ENCODE peak calls at places on chromosomes 3 and 15, in six cellular contexts. E is choroid plexus epithelial cell; T is keratinocyte; A is CD8-positive, alpha-beta T cell; Q is tibial nerve; K is astrocyte of the spinal cord. W is an unnamed sample.

GRCh38 chr3:129195731-129196256 is 12.1 kb upstream of the CNBP start:
- DNase-seq in T (no peak), A (no peak), K (peak), E (peak), Q (no peak), W (no peak)

GRCh38 chr15:33586791-33587697 is 276.3 kb downstream of the RYR3 start:
- DNase-seq in T (no peak), Q (no peak), A (no peak), E (no peak), K (no peak), W (no peak)

GRCh38 chr15:78906310-78906608 is 33.6 kb downstream of the MORF4L1 start:
- DNase-seq in Q (no peak), A (no peak), K (peak), T (no peak), E (peak), W (no peak)

GRCh38 chr15:67838789-67839332 is 984 bp downstream of the RNU6-1 start:
- DNase-seq in A (no peak), K (peak), Q (no peak), E (peak), T (no peak), W (no peak)

GRCh38 chr3:69306239-69307185 is 79.4 kb downstream of the FRMD4B start:
- DNase-seq in Q (peak), E (peak), T (peak), A (peak), K (peak), W (peak)

GRCh38 chr3:9405756-9406155 is 8.3 kb downstream of the SETD5 start:
- DNase-seq in K (no peak), Q (no peak), A (no peak), E (no peak), T (no peak), W (no peak)

GRCh38 chr3:22236490-22237271 is 485.7 kb upstream of the ZNF385D start:
- DNase-seq in T (no peak), K (peak), A (no peak), E (peak), Q (no peak), W (no peak)

GRCh38 chr15:80929689-80930088 is 59.9 kb downstream of the MESD start:
- DNase-seq in E (no peak), T (no peak), A (no peak), Q (no peak), K (peak), W (no peak)

GRCh38 chr3:42518800-42519567 is 16.5 kb downstream of the VIPR1 start:
- DNase-seq in K (no peak), E (no peak), A (peak), Q (no peak), T (no peak), W (no peak)

GRCh38 chr15:101277943-101278564 is 769 bp upstream of the SELENOS start:
- DNase-seq in T (no peak), A (no peak), K (no peak), E (no peak), Q (no peak), W (no peak)

GRCh38 chr15:101273534-101273933 is 3.8 kb downstream of the SELENOS start:
- DNase-seq in K (no peak), T (no peak), E (no peak), A (no peak), Q (no peak), W (no peak)

GRCh38 chr15:101277038-101277822 is at the start of gene SELENOS:
- DNase-seq in E (peak), K (peak), Q (peak), A (peak), T (no peak), W (peak)

GRCh38 chr15:101275018-101275417 is 2.3 kb downstream of the SELENOS start:
- DNase-seq in E (no peak), A (no peak), Q (no peak), K (no peak), T (no peak), W (no peak)

GRCh38 chr15:101276501-101277037 is 716 bp downstream of the SELENOS start:
- DNase-seq in E (peak), T (no peak), K (peak), Q (no peak), A (no peak), W (no peak)
- TF ChIP-seq CTCF in E (peak), T (peak), K (peak), Q (peak), A (no peak), W (peak)

GRCh38 chr3:196947136-196947859 is 5.0 kb upstream of the NCBP2 start:
- DNase-seq in K (no peak), T (no peak), Q (no peak), A (no peak), E (no peak), W (no peak)

GRCh38 chr3:196949750-196950149 is 7.4 kb upstream of the NCBP2 start:
- DNase-seq in T (no peak), K (no peak), E (no peak), A (no peak), Q (no peak), W (no peak)

GRCh38 chr3:196951371-196951770 is 9.0 kb upstream of the NCBP2 start:
- DNase-seq in Q (no peak), A (no peak), K (no peak), T (no peak), E (no peak), W (no peak)

GRCh38 chr3:196947860-196948441 is 5.6 kb upstream of the NCBP2 start:
- DNase-seq in A (no peak), T (no peak), Q (no peak), K (no peak), E (no peak), W (no peak)

DNA sequence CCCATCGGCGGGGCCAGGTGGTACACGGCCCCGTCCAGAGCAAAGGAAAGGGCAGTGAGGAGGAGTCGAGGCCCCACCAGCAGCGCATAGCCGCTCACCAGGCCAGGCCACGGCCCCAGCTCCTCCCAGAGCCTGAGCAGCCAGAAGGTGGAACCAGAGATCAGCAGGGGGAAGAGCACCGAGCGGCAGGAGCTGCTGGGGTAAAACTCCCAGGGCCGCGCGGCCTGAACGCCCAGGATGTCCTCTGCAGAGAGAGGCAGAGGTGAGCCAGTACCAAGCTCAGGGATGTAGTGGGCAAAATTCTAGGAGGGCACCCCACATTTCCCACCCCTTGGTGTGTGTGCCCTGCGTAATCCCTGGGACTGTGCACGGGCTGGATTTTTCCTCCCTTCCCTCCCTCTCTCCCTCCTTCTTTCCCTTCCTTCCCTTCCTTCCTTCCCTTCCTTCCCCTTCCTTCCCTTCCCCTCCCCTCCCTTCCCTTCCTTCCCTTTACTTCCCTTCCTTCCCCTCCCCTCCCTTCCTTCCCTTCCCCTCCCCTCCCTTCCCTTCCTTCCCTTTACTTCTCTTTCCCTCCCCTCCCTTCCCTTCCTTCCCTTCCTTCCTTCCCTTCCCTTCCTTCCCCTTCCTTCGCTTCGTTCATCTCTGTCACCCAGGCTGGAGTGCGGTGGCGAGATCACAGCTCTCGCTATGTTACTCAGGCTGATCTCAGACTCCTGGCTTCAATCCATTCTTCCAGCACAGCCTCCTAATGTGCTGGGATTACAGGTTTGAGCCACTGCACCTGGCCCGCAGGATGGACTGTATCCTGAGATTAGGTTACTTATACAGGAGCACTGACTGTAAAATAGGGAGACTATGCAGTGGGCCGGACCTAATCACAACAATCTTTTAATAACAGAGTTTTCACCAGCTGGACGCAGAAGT is 6.4 kb upstream of the NCBP2 start:
- DNase-seq in T (no peak), Q (no peak), K (no peak), A (no peak), E (peak), W (no peak)
- TF ChIP-seq CTCF in T (no peak), Q (no peak), K (peak), A (no peak), E (peak), W (no peak)

GRCh38 chr15:50840520-50840919 is 68.0 kb upstream of the AP4E1 start:
- DNase-seq in T (no peak), Q (no peak), A (no peak), E (no peak), K (no peak), W (no peak)
- TF ChIP-seq CTCF in T (no peak), Q (no peak), A (no peak), E (no peak), K (no peak), W (no peak)

DNA sequence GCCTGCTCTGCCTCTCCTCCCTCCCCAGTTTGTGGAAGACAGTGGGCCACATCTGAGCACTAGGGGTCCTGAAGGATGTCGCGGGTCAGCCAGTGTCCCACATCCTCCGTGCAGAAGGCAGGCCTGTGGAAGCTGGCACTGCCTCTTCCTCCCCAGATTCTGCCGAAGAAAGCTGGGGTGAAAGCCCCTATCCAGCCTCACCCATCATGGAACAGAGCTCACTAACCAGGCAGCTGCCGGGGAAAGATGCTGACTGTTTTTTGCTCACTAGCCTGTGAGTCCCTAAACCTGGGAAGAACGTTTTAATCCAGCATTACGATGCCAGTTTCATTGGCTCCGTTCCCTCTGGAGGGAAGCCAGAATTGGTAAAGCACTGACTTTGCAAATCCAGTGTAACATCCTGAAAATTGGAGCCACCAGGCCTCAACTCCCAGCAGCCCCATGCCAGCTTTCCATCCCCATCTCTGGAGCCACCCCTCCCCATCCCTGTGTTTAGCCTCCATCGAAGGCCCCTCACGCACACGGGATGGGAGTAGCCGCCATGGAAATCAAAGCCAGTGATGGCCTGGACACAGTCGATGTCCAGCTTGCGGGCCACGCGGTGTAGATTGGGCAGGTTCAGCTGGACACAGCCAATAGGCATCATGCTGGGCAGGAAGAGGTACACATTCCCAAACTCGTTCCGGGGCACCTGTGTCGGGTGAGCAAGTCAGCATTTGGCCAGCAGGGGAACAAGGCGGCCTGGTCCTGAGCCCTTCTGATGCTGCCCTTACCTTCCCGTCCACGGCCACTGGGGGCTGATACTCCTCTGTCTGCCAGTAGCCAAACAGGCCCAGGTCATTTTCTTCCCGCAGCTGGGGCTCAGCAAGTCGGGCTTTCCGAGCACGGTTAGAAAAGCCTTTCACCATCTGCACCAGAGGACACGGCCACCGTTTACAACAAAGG is 23.5 kb downstream of the TMEM43 start:
- DNase-seq in A (no peak), K (no peak), Q (no peak), E (no peak), T (no peak), W (no peak)
- TF ChIP-seq CTCF in A (no peak), K (peak), Q (no peak), E (peak), T (no peak), W (peak)

W was measured in neural crest cell.